ENCODE peak calls at places on chromosomes 12 and 14, in ten cellular contexts. One of them, this sample, is unnamed.

GRCh38 chr12:46774011-46774633 is 51.7 kb downstream of the SLC38A4 start:
- DNase-seq in mucosa of gallbladder: no peak
- DNase-seq in fibroblast of gingiva: peak
- DNase-seq in cerebellar cortex: no peak
- DNase-seq in lung: no peak
- DNase-seq in SIG-M5: no peak
- DNase-seq in Right ventricle myocardium superior: no peak
- DNase-seq in GM23338: no peak
- DNase-seq in EL: peak
- DNase-seq in SW 1271: no peak
- DNase-seq in this sample: no peak

GRCh38 chr12:1205512-1206060 is 214.6 kb downstream of the ERC1 start:
- DNase-seq in EL: peak
- DNase-seq in GM23338: no peak
- DNase-seq in SW 1271: no peak
- DNase-seq in Right ventricle myocardium superior: no peak
- DNase-seq in fibroblast of gingiva: no peak
- DNase-seq in SIG-M5: no peak
- DNase-seq in mucosa of gallbladder: no peak
- DNase-seq in lung: no peak
- DNase-seq in cerebellar cortex: no peak
- DNase-seq in this sample: no peak

GRCh38 chr12:39441963-39442894 is 691 bp downstream of the KIF21A start:
- DNase-seq in Right ventricle myocardium superior: peak
- DNase-seq in EL: peak
- DNase-seq in fibroblast of gingiva: no peak
- DNase-seq in cerebellar cortex: peak
- DNase-seq in mucosa of gallbladder: peak
- DNase-seq in SW 1271: no peak
- DNase-seq in SIG-M5: no peak
- DNase-seq in GM23338: peak
- DNase-seq in lung: peak
- DNase-seq in this sample: no peak

GRCh38 chr12:80702889-80703605 is 4.4 kb upstream of the MYF6 start:
- DNase-seq in GM23338: peak
- DNase-seq in lung: no peak
- DNase-seq in SW 1271: no peak
- DNase-seq in Right ventricle myocardium superior: no peak
- DNase-seq in cerebellar cortex: no peak
- DNase-seq in EL: peak
- DNase-seq in mucosa of gallbladder: no peak
- DNase-seq in SIG-M5: no peak
- DNase-seq in fibroblast of gingiva: peak
- DNase-seq in this sample: no peak

GRCh38 chr12:111557271-111558106 is 41.6 kb downstream of the ATXN2 start:
- DNase-seq in EL: peak
- DNase-seq in SIG-M5: no peak
- DNase-seq in Right ventricle myocardium superior: no peak
- DNase-seq in mucosa of gallbladder: no peak
- DNase-seq in SW 1271: no peak
- DNase-seq in cerebellar cortex: no peak
- DNase-seq in fibroblast of gingiva: peak
- DNase-seq in lung: no peak
- DNase-seq in GM23338: no peak
- DNase-seq in this sample: no peak

GRCh38 chr12:104138747-104139186 is 757 bp upstream of the NFYB start:
- DNase-seq in SIG-M5: no peak
- DNase-seq in fibroblast of gingiva: peak
- DNase-seq in cerebellar cortex: peak
- DNase-seq in mucosa of gallbladder: no peak
- DNase-seq in SW 1271: no peak
- DNase-seq in GM23338: peak
- DNase-seq in EL: no peak
- DNase-seq in lung: peak
- DNase-seq in Right ventricle myocardium superior: no peak
- DNase-seq in this sample: peak

GRCh38 chr12:5619628-5620027 is 187.7 kb downstream of the NTF3 start:
- DNase-seq in SIG-M5: no peak
- DNase-seq in cerebellar cortex: no peak
- DNase-seq in GM23338: no peak
- DNase-seq in Right ventricle myocardium superior: no peak
- DNase-seq in mucosa of gallbladder: no peak
- DNase-seq in fibroblast of gingiva: no peak
- DNase-seq in EL: no peak
- DNase-seq in lung: no peak
- DNase-seq in SW 1271: no peak
- DNase-seq in this sample: no peak

GRCh38 chr12:10721654-10722501 is 1.2 kb downstream of the YBX3 start:
- DNase-seq in EL: peak
- DNase-seq in lung: peak
- DNase-seq in SIG-M5: peak
- DNase-seq in SW 1271: peak
- DNase-seq in mucosa of gallbladder: peak
- DNase-seq in fibroblast of gingiva: peak
- DNase-seq in GM23338: peak
- DNase-seq in cerebellar cortex: peak
- DNase-seq in Right ventricle myocardium superior: peak
- DNase-seq in this sample: peak

GRCh38 chr12:76374395-76375020 is 26.3 kb upstream of the BBS10 start:
- DNase-seq in fibroblast of gingiva: no peak
- DNase-seq in SW 1271: no peak
- DNase-seq in GM23338: no peak
- DNase-seq in mucosa of gallbladder: no peak
- DNase-seq in SIG-M5: no peak
- DNase-seq in Right ventricle myocardium superior: no peak
- DNase-seq in lung: no peak
- DNase-seq in cerebellar cortex: no peak
- DNase-seq in EL: peak
- DNase-seq in this sample: no peak

GRCh38 chr12:82097877-82098276 is 260.3 kb downstream of the CCDC59 start:
- DNase-seq in lung: no peak
- DNase-seq in EL: no peak
- DNase-seq in mucosa of gallbladder: no peak
- DNase-seq in SIG-M5: no peak
- DNase-seq in fibroblast of gingiva: no peak
- DNase-seq in GM23338: no peak
- DNase-seq in Right ventricle myocardium superior: no peak
- DNase-seq in SW 1271: no peak
- DNase-seq in cerebellar cortex: no peak
- DNase-seq in this sample: no peak

GRCh38 chr12:111673503-111673902 is 12.3 kb downstream of the BRAP start:
- DNase-seq in GM23338: peak
- DNase-seq in SW 1271: no peak
- DNase-seq in lung: no peak
- DNase-seq in EL: peak
- DNase-seq in cerebellar cortex: peak
- DNase-seq in Right ventricle myocardium superior: no peak
- DNase-seq in SIG-M5: no peak
- DNase-seq in mucosa of gallbladder: no peak
- DNase-seq in fibroblast of gingiva: peak
- DNase-seq in this sample: no peak

GRCh38 chr12:53223391-53224267 is 8.4 kb downstream of the RARG start:
- DNase-seq in EL: peak
- DNase-seq in fibroblast of gingiva: peak
- DNase-seq in cerebellar cortex: no peak
- DNase-seq in Right ventricle myocardium superior: peak
- DNase-seq in SIG-M5: no peak
- DNase-seq in GM23338: peak
- DNase-seq in mucosa of gallbladder: no peak
- DNase-seq in SW 1271: no peak
- DNase-seq in lung: no peak
- DNase-seq in this sample: no peak

GRCh38 chr12:4794503-4794902 is 74.3 kb downstream of the GALNT8 start:
- DNase-seq in SIG-M5: no peak
- DNase-seq in SW 1271: no peak
- DNase-seq in EL: no peak
- DNase-seq in mucosa of gallbladder: no peak
- DNase-seq in Right ventricle myocardium superior: no peak
- DNase-seq in lung: no peak
- DNase-seq in cerebellar cortex: no peak
- DNase-seq in GM23338: no peak
- DNase-seq in fibroblast of gingiva: no peak
- DNase-seq in this sample: no peak

GRCh38 chr12:29212682-29213397 is 63.8 kb downstream of the FAR2 start:
- DNase-seq in lung: no peak
- DNase-seq in EL: no peak
- DNase-seq in SIG-M5: no peak
- DNase-seq in SW 1271: no peak
- DNase-seq in cerebellar cortex: no peak
- DNase-seq in GM23338: no peak
- DNase-seq in fibroblast of gingiva: peak
- DNase-seq in Right ventricle myocardium superior: no peak
- DNase-seq in mucosa of gallbladder: no peak
- DNase-seq in this sample: no peak

GRCh38 chr14:41062826-41063225 is 543.9 kb upstream of the LRFN5 start:
- DNase-seq in Right ventricle myocardium superior: no peak
- DNase-seq in GM23338: no peak
- DNase-seq in SW 1271: no peak
- DNase-seq in fibroblast of gingiva: no peak
- DNase-seq in mucosa of gallbladder: no peak
- DNase-seq in EL: no peak
- DNase-seq in lung: no peak
- DNase-seq in SIG-M5: no peak
- DNase-seq in cerebellar cortex: no peak
- DNase-seq in this sample: no peak

GRCh38 chr14:32201816-32202467 is at the start of gene RNU6-7:
- DNase-seq in GM23338: peak
- DNase-seq in cerebellar cortex: peak
- DNase-seq in mucosa of gallbladder: no peak
- DNase-seq in SW 1271: no peak
- DNase-seq in SIG-M5: no peak
- DNase-seq in fibroblast of gingiva: no peak
- DNase-seq in EL: no peak
- DNase-seq in lung: no peak
- DNase-seq in Right ventricle myocardium superior: no peak
- DNase-seq in this sample: peak

GRCh38 chr12:52903855-52904508 is 894 bp downstream of the KRT8 start:
- DNase-seq in mucosa of gallbladder: peak
- DNase-seq in EL: peak
- DNase-seq in lung: peak
- DNase-seq in cerebellar cortex: no peak
- DNase-seq in fibroblast of gingiva: no peak
- DNase-seq in SW 1271: no peak
- DNase-seq in Right ventricle myocardium superior: peak
- DNase-seq in SIG-M5: no peak
- DNase-seq in GM23338: peak
- DNase-seq in this sample: no peak

GRCh38 chr12:108332791-108333382 is 6.2 kb downstream of the CMKLR1 start:
- DNase-seq in lung: peak
- DNase-seq in SW 1271: no peak
- DNase-seq in mucosa of gallbladder: peak
- DNase-seq in SIG-M5: no peak
- DNase-seq in GM23338: no peak
- DNase-seq in fibroblast of gingiva: peak
- DNase-seq in EL: peak
- DNase-seq in cerebellar cortex: peak
- DNase-seq in Right ventricle myocardium superior: peak
- DNase-seq in this sample: peak

GRCh38 chr14:24196071-24197061 is 1.1 kb upstream of the TM9SF1 start:
- DNase-seq in SW 1271: no peak
- DNase-seq in EL: no peak
- DNase-seq in cerebellar cortex: peak
- DNase-seq in GM23338: peak
- DNase-seq in SIG-M5: no peak
- DNase-seq in Right ventricle myocardium superior: no peak
- DNase-seq in fibroblast of gingiva: no peak
- DNase-seq in mucosa of gallbladder: no peak
- DNase-seq in lung: no peak
- DNase-seq in this sample: no peak

GRCh38 chr14:76774471-76775158 is 13.3 kb downstream of the VASH1 start:
- DNase-seq in fibroblast of gingiva: no peak
- DNase-seq in lung: no peak
- DNase-seq in mucosa of gallbladder: no peak
- DNase-seq in SIG-M5: no peak
- DNase-seq in EL: no peak
- DNase-seq in cerebellar cortex: no peak
- DNase-seq in Right ventricle myocardium superior: no peak
- DNase-seq in SW 1271: no peak
- DNase-seq in GM23338: no peak
- DNase-seq in this sample: no peak

GRCh38 chr12:77325505-77325904 is 260.1 kb upstream of the E2F7 start:
- DNase-seq in Right ventricle myocardium superior: peak
- DNase-seq in fibroblast of gingiva: no peak
- DNase-seq in GM23338: peak
- DNase-seq in SW 1271: no peak
- DNase-seq in mucosa of gallbladder: no peak
- DNase-seq in EL: no peak
- DNase-seq in cerebellar cortex: peak
- DNase-seq in lung: no peak
- DNase-seq in SIG-M5: no peak
- DNase-seq in this sample: no peak

GRCh38 chr12:54701940-54702592 is 53.9 kb upstream of the DCD start:
- DNase-seq in lung: no peak
- DNase-seq in Right ventricle myocardium superior: no peak
- DNase-seq in GM23338: peak
- DNase-seq in EL: peak
- DNase-seq in SIG-M5: no peak
- DNase-seq in SW 1271: no peak
- DNase-seq in mucosa of gallbladder: no peak
- DNase-seq in fibroblast of gingiva: peak
- DNase-seq in cerebellar cortex: peak
- DNase-seq in this sample: no peak

GRCh38 chr14:60652674-60653387 is 3.6 kb upstream of the SIX1 start:
- DNase-seq in SIG-M5: no peak
- DNase-seq in lung: no peak
- DNase-seq in GM23338: peak
- DNase-seq in fibroblast of gingiva: no peak
- DNase-seq in EL: no peak
- DNase-seq in SW 1271: no peak
- DNase-seq in cerebellar cortex: no peak
- DNase-seq in mucosa of gallbladder: no peak
- DNase-seq in Right ventricle myocardium superior: no peak
- DNase-seq in this sample: no peak

GRCh38 chr12:108832730-108833354 is 24.5 kb downstream of the SSH1 start:
- DNase-seq in SW 1271: no peak
- DNase-seq in cerebellar cortex: peak
- DNase-seq in mucosa of gallbladder: no peak
- DNase-seq in lung: no peak
- DNase-seq in GM23338: no peak
- DNase-seq in EL: peak
- DNase-seq in Right ventricle myocardium superior: no peak
- DNase-seq in fibroblast of gingiva: peak
- DNase-seq in SIG-M5: no peak
- DNase-seq in this sample: no peak

GRCh38 chr12:76878045-76878898 is 547 bp downstream of the CSRP2 start:
- DNase-seq in SIG-M5: no peak
- DNase-seq in GM23338: peak
- DNase-seq in lung: no peak
- DNase-seq in EL: peak
- DNase-seq in Right ventricle myocardium superior: peak
- DNase-seq in SW 1271: no peak
- DNase-seq in mucosa of gallbladder: no peak
- DNase-seq in fibroblast of gingiva: no peak
- DNase-seq in cerebellar cortex: peak
- DNase-seq in this sample: no peak

GRCh38 chr12:64077922-64078321 is 144.2 kb downstream of the KICS2 start:
- DNase-seq in EL: peak
- DNase-seq in cerebellar cortex: no peak
- DNase-seq in lung: no peak
- DNase-seq in GM23338: peak
- DNase-seq in Right ventricle myocardium superior: no peak
- DNase-seq in mucosa of gallbladder: no peak
- DNase-seq in fibroblast of gingiva: no peak
- DNase-seq in SIG-M5: no peak
- DNase-seq in SW 1271: no peak
- DNase-seq in this sample: no peak

GRCh38 chr14:55745906-55746305 is 165.9 kb downstream of the KTN1 start:
- DNase-seq in cerebellar cortex: no peak
- DNase-seq in fibroblast of gingiva: no peak
- DNase-seq in mucosa of gallbladder: no peak
- DNase-seq in lung: no peak
- DNase-seq in GM23338: no peak
- DNase-seq in SIG-M5: no peak
- DNase-seq in Right ventricle myocardium superior: no peak
- DNase-seq in SW 1271: no peak
- DNase-seq in EL: no peak
- DNase-seq in this sample: no peak

GRCh38 chr14:99808515-99808914 is 15.3 kb downstream of the EML1 start:
- DNase-seq in SW 1271: no peak
- DNase-seq in EL: no peak
- DNase-seq in fibroblast of gingiva: peak
- DNase-seq in GM23338: no peak
- DNase-seq in lung: no peak
- DNase-seq in mucosa of gallbladder: no peak
- DNase-seq in Right ventricle myocardium superior: no peak
- DNase-seq in SIG-M5: no peak
- DNase-seq in cerebellar cortex: no peak
- DNase-seq in this sample: no peak